ENCODE peak calls at places on chromosomes 12 and 14, in five cellular contexts. S, P, H, Y and X are unnamed samples.

GRCh38 chr12:84136862-84137367 is 775.7 kb downstream of the SLC6A15 start:
- DNase-seq in S (peak), P (no peak), H (no peak), Y (no peak), X (no peak)

GRCh38 chr14:99260652-99261551 is 11.1 kb downstream of the BCL11B start:
- DNase-seq in S (no peak), P (no peak), H (no peak), Y (no peak), X (no peak)

GRCh38 chr12:66269757-66270383 is 32.4 kb upstream of the HELB start:
- DNase-seq in S (peak), P (peak), H (peak), Y (peak), X (peak)

GRCh38 chr12:86256169-86256568 is at the start of gene MGAT4C:
- DNase-seq in S (no peak), P (no peak), H (no peak), Y (no peak), X (no peak)

GRCh38 chr12:74293689-74294131 is 243.9 kb upstream of the ATXN7L3B start:
- DNase-seq in S (no peak), P (peak), H (no peak), Y (no peak), X (no peak)

GRCh38 chr12:90028620-90029051 is 320.0 kb upstream of the ATP2B1 start:
- DNase-seq in S (no peak), P (no peak), H (peak), Y (no peak), X (no peak)

GRCh38 chr12:111841236-111841749 is 735 bp upstream of the MAPKAPK5 start:
- DNase-seq in S (no peak), P (peak), H (peak), Y (no peak), X (no peak)

GRCh38 chr12:104792570-104792969 is 165.5 kb downstream of the SLC41A2 start:
- DNase-seq in S (peak), P (no peak), H (peak), Y (no peak), X (no peak)

GRCh38 chr12:46483572-46484395 is 111.2 kb upstream of the SLC38A2 start:
- DNase-seq in S (no peak), P (peak), H (peak), Y (no peak), X (no peak)

GRCh38 chr12:81992461-81992860 is 233.3 kb upstream of the PPFIA2 start:
- DNase-seq in S (no peak), P (no peak), H (peak), Y (no peak), X (peak)

GRCh38 chr12:724194-724855 is 28.1 kb upstream of the WNK1 start:
- DNase-seq in S (no peak), P (no peak), H (no peak), Y (no peak), X (peak)

GRCh38 chr12:108599948-108600701 is 2.2 kb upstream of the TMEM119 start:
- DNase-seq in S (no peak), P (no peak), H (no peak), Y (no peak), X (no peak)

GRCh38 chr14:99757331-99758070 is 35.7 kb upstream of the EML1 start:
- DNase-seq in S (peak), P (no peak), H (peak), Y (no peak), X (no peak)

GRCh38 chr14:55938249-55938791 is 179.9 kb upstream of the PELI2 start:
- DNase-seq in S (no peak), P (no peak), H (peak), Y (no peak), X (no peak)

GRCh38 chr14:103496776-103497175 is 25.9 kb downstream of the CKB start:
- DNase-seq in S (no peak), P (no peak), H (no peak), Y (no peak), X (peak)

GRCh38 chr12:117036046-117036445 is 63.2 kb downstream of the TESC start:
- DNase-seq in S (no peak), P (no peak), H (no peak), Y (no peak), X (no peak)

GRCh38 chr12:13039557-13039956 is 4.6 kb upstream of the FAM234B start:
- DNase-seq in S (no peak), P (no peak), H (no peak), Y (no peak), X (no peak)

GRCh38 chr14:75880512-75880911 is 101.3 kb downstream of the TGFB3 start:
- DNase-seq in S (no peak), P (no peak), H (no peak), Y (no peak), X (no peak)
- TF ChIP-seq CTCF in S (no peak), P (peak), H (no peak), Y (no peak), X (peak)

GRCh38 chr12:29762637-29763300 is 21.0 kb downstream of the TMTC1 start:
- DNase-seq in S (no peak), P (no peak), H (no peak), Y (no peak), X (no peak)
- TF ChIP-seq MYC in S (no peak), P (no peak), H (no peak), Y (no peak), X (no peak)

GRCh38 chr14:22158560-22158959 is 430.5 kb downstream of the DAD1 start:
- DNase-seq in S (no peak), P (no peak), H (no peak), Y (no peak), X (no peak)

GRCh38 chr14:22159049-22159448 is 430.0 kb downstream of the DAD1 start:
- DNase-seq in S (no peak), P (no peak), H (no peak), Y (no peak), X (peak)

GRCh38 chr14:22159968-22160367 is 429.1 kb downstream of the DAD1 start:
- DNase-seq in S (no peak), P (no peak), H (no peak), Y (no peak), X (peak)

GRCh38 chr14:22164616-22165015 is 424.4 kb downstream of the DAD1 start:
- DNase-seq in S (no peak), P (no peak), H (peak), Y (no peak), X (no peak)

DNA sequence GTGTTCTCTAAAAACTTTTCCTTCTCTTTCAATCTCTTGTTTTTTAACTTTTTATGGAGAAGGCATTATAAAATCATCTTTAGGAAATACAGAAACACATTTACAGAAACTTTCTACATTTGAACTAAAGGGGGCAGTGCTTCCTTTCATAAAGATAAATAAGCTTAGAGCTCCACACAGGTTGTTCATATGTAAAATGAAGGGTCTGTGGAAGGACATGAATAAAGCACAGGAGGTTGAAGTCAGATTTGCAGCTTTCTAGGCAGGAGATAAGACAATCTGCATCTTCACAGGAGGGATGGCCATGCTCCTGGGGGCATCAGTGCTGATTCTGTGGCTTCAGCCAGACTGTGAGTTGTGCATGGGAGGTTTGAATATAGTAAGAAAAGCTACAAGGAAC is 426.0 kb downstream of the DAD1 start:
- DNase-seq in S (no peak), P (no peak), H (peak), Y (no peak), X (peak)
- TF ChIP-seq CTCF in S (no peak), P (no peak), H (peak), Y (peak), X (peak)

GRCh38 chr14:58625438-58625837 is 12.3 kb upstream of the DACT1 start:
- DNase-seq in S (no peak), P (no peak), H (no peak), Y (no peak), X (no peak)
- TF ChIP-seq MYC in S (no peak), P (no peak), H (no peak), Y (no peak), X (no peak)

DNA sequence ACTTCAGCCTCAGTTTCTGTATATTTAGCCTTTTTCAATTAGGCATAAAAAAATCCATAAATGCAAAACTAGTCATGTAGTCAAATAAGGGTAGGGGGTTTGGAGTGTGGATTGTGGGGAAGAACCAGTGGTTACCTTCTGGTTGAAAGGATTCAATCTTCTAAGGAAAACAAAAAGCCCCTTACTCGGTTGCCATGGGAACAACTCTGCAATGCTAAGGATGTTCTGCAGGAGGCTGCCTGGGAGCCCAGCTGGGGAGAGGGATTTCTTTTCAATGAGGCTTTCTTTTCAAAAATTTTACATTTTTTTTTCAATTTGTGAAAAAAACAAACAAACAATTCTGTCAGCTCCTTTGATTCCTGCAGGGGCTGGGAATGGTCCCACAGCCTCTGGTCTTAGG is 67.2 kb downstream of the SLC8A3 start:
- DNase-seq in S (no peak), P (no peak), H (no peak), Y (no peak), X (no peak)
- TF ChIP-seq CTCF in S (no peak), P (no peak), H (no peak), Y (no peak), X (no peak)

DNA sequence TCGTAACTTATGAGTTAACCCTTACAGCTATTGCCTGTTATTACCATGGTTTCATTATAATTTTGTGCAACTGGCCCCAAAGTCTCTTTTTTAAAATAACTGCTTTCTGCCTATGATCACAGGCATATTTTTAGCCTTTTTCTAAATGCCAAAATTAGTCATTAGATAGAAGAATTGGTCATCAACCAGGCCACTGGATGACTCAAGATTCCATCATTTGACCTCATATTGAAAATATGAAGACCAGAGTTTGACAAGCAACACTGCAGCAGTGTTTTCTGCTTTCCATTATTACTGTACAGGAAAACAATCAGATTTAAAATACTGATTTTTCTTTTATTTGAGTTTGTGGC is 54.7 kb upstream of the OTOGL start:
- DNase-seq in S (no peak), P (no peak), H (peak), Y (no peak), X (no peak)
- TF ChIP-seq MYC in S (no peak), P (no peak), H (no peak), Y (no peak), X (no peak)

DNA sequence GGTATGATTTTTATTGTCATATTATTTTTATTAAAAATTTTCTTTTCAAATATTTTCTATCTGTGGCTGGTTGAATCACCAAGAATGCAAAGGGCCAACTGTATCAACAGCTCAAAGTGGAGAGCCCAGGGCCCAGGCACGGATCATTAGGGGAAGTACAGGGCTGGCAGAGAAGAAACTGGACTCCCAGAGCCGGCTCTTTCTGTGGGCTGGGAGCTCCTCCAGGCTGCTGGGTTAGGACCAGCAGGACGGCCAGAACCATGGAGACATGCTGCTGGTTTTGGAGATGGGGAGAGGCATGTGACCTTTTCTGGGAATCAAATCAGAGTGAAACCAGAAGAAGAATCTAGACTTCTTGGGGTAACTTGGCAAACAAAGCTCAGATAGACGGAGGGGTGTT is 220.5 kb downstream of the CACNA1C start:
- DNase-seq in S (no peak), P (no peak), H (no peak), Y (no peak), X (no peak)
- TF ChIP-seq CTCF in S (no peak), P (no peak), H (no peak), Y (no peak), X (no peak)

GRCh38 chr12:77151030-77151429 is 85.7 kb upstream of the E2F7 start:
- DNase-seq in S (no peak), P (no peak), H (no peak), Y (no peak), X (no peak)
- TF ChIP-seq MYC in S (no peak), P (no peak), H (no peak), Y (no peak), X (no peak)

DNA sequence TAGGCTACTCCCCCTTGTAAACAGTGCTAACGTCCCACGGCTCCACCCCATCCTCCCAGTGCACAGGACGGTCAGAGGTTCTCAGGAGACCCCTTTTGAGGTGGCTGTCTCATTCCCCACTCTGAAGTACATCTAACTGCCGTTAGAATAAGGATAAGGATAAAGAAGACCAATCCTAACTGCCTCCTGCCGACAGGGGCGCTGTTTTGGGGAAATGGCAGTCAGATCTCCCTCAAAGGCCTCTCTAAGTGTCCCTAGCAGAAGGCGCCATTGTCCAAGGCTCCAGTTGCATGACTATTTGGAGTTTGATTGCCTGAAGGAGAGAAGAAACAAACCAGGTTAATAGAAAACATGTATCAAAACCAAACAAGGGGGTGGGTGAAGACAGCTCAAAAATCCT is 29.1 kb upstream of the KLRB1 start:
- DNase-seq in S (no peak), P (peak), H (no peak), Y (no peak), X (no peak)
- TF ChIP-seq CTCF in S (no peak), P (peak), H (no peak), Y (no peak), X (no peak)

GRCh38 chr14:68361231-68361630 is 431.6 kb downstream of the ZFP36L1 start:
- DNase-seq in S (no peak), P (no peak), H (peak), Y (no peak), X (no peak)
- TF ChIP-seq MYC in S (no peak), P (no peak), H (no peak), Y (no peak), X (no peak)